ENCODE peak calls at places on chromosome 12, in four cellular contexts. M is tibial artery, Y is choroid plexus epithelial cell, O is left ventricle myocardium inferior. T is an unnamed sample.

GRCh38 chr12:124484526-124484953 is 82.9 kb downstream of the NCOR2 start:
- DNase-seq in M (no peak), Y (no peak), O (peak; percentile 14), T (no peak)

GRCh38 chr12:57016348-57016747 is at the start of gene TAC3:
- DNase-seq in M (no peak), Y (no peak), O (no peak), T (no peak)

GRCh38 chr12:95970905-95971304 is 25.2 kb downstream of the HAL start:
- DNase-seq in M (no peak), Y (peak; percentile 8), O (no peak), T (no peak)

GRCh38 chr12:132872975-132873421 is 14.4 kb downstream of the CHFR start:
- DNase-seq in M (no peak), Y (no peak), O (no peak), T (no peak)

GRCh38 chr12:12922191-12922616 is 29.8 kb downstream of the GPRC5D start:
- DNase-seq in M (peak; percentile 79), Y (peak; percentile 86), O (no peak), T (peak; percentile 95)

GRCh38 chr12:114691810-114692557 is 8.0 kb upstream of the TBX3 start:
- DNase-seq in M (no peak), Y (no peak), O (no peak), T (no peak)

GRCh38 chr12:81354327-81354932 is 276.6 kb downstream of the ACSS3 start:
- DNase-seq in M (no peak), Y (no peak), O (no peak), T (no peak)

GRCh38 chr12:105820407-105821140 is 318.2 kb downstream of the NUAK1 start:
- DNase-seq in M (peak; percentile 84), Y (peak; percentile 93), O (no peak), T (peak; percentile 88)

GRCh38 chr12:106080111-106080732 is 58.5 kb downstream of the NUAK1 start:
- DNase-seq in M (peak; percentile 40), Y (peak; percentile 92), O (no peak), T (peak; percentile 66)

GRCh38 chr12:49274396-49275069 is 9.7 kb downstream of the TUBA1C start:
- DNase-seq in M (no peak), Y (no peak), O (peak; percentile 41), T (no peak)

GRCh38 chr12:118345355-118345754 is 27.4 kb downstream of the TAOK3 start:
- DNase-seq in M (no peak), Y (no peak), O (no peak), T (no peak)

GRCh38 chr12:77608157-77608755 is 222.4 kb upstream of the NAV3 start:
- DNase-seq in M (no peak), Y (no peak), O (no peak), T (no peak)

GRCh38 chr12:67355428-67356385 is 86.5 kb downstream of the CAND1 start:
- DNase-seq in M (no peak), Y (peak; percentile 83), O (no peak), T (peak; percentile 81)

GRCh38 chr12:132319991-132320570 is 9.3 kb downstream of the GALNT9 start:
- DNase-seq in M (no peak), Y (no peak), O (no peak), T (no peak)

GRCh38 chr12:120710805-120711296 is 593 bp downstream of the UNC119B start:
- DNase-seq in M (no peak), Y (no peak), O (no peak), T (no peak)

GRCh38 chr12:30164937-30165336 is 381.2 kb upstream of the TMTC1 start:
- DNase-seq in M (no peak), Y (no peak), O (no peak), T (no peak)

GRCh38 chr12:114690267-114691135 is 6.5 kb upstream of the TBX3 start:
- DNase-seq in M (no peak), Y (no peak), O (no peak), T (no peak)

GRCh38 chr12:116133149-116133548 is 144.3 kb downstream of the MED13L start:
- DNase-seq in M (no peak), Y (peak; percentile 67), O (no peak), T (peak; percentile 66)

GRCh38 chr12:122891661-122892525 is 4.0 kb downstream of the VPS37B start:
- DNase-seq in M (no peak), Y (peak; percentile 45), O (no peak), T (peak; percentile 64)

GRCh38 chr12:94149781-94150482 is 1.6 kb downstream of the PLXNC1 start:
- DNase-seq in M (peak; percentile 45), Y (peak; percentile 62), O (peak; percentile 34), T (peak; percentile 64)

GRCh38 chr12:85951823-85952222 is 77.7 kb downstream of the NTS start:
- DNase-seq in M (no peak), Y (peak; percentile 52), O (no peak), T (peak; percentile 20)

GRCh38 chr12:77979597-77980250 is 149.0 kb downstream of the NAV3 start:
- DNase-seq in M (no peak), Y (no peak), O (no peak), T (peak; percentile 12)

GRCh38 chr12:124621296-124621660 is 53.9 kb upstream of the NCOR2 start:
- DNase-seq in M (peak; percentile 69), Y (peak; percentile 44), O (peak; percentile 72), T (peak; percentile 83)

DNA sequence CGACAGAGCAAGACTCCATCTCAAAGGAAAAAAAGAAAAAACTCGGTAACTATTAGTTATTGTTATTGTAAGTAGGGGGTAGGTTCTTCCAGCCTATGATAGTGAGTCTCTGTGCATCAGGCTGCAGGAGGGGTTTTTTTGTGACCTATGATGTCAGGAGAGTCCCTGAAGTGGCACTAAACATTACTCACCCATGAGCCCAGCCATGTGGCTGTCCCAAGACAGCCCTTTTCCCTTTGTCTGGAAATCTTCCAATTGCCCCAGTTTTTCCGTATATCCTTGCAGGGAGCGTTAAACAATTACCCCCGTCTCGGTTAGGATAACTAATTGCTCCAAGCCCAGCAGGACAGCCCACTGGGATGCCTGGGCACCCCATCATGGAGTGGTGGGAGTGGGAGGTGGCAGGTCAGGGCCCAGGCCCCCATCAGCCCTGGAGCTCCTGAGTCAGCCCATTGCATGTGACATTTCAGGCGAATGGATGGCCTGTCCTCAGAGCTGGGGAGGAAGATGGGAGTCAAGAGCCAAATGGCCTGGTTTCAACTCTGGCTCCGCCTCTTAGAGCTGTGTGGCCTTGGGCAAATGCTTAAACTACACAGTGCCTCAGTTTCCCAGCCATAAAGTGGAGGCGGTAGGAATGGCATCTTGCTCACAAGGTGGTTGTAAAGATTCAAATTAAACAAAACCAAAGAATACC is 16.4 kb downstream of the PHETA1 start:
- DNase-seq in M (no peak), Y (no peak), O (no peak), T (no peak)
- TF ChIP-seq CTCF in M (no peak), Y (no peak), O (no peak), T (no peak)

GRCh38 chr12:6294533-6295186 is 15.8 kb upstream of the PLEKHG6 start:
- DNase-seq in M (no peak), Y (no peak), O (no peak), T (peak; percentile 13)
- H3K4me3 ChIP-seq in M (no peak overlapping the region), Y (no peak overlapping the region), O (no peak overlapping the region), T (no peak overlapping the region)

DNA sequence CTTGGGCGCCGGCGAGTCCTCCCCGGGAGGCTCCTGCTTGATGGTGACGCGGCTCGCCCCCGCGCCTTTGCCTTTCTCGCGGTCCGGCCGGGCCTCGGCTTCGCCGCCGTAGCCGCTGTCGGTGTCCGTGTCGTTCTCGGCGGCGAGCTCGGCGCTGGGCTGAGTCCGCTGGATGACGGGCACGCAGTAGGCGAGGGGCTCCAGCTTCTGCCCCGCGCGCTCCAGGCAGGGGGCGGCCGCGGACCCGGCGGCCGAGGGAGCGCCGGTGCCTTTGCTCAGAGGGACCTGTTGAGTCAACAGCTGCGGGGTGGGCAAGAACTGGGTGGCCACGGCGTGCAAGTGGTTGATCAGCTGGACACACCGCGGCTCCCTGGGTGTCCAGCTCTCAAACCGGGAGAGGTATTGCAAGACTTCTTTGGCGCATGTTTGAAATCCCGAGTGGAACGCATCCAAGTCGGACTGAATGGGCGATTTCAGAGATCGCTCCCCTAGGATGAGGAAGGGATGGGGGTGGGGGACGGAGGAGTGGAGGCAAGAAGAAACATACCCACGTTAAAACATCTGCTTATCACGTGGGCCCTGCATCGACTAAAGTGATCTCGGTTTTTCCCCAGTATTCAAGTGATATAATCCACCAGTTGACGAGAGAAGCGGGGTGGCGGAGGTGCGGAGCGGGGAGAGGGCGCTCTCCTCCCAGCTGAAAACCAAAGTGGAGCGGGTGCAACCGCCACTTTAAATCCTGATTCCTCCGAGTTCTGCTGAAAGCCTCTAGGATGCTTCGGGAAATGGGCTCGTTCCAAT is 2.0 kb downstream of the BHLHE41 start:
- DNase-seq in M (peak; percentile 87), Y (peak; percentile 85), O (peak; percentile 63), T (peak; percentile 82)
- TF ChIP-seq CTCF in M (no peak), Y (peak; percentile 61), O (peak; percentile 34), T (peak; percentile 55)

GRCh38 chr12:89020121-89020480 is 332.2 kb downstream of the DUSP6 start:
- DNase-seq in M (no peak), Y (no peak), O (no peak), T (no peak)

GRCh38 chr12:89019439-89020120 is 332.7 kb downstream of the DUSP6 start:
- DNase-seq in M (peak; percentile 84), Y (peak; percentile 93), O (peak; percentile 46), T (peak; percentile 89)

GRCh38 chr12:89020689-89021088 is 331.6 kb downstream of the DUSP6 start:
- DNase-seq in M (no peak), Y (no peak), O (no peak), T (no peak)

GRCh38 chr12:89015419-89015818 is 336.9 kb downstream of the DUSP6 start:
- DNase-seq in M (no peak), Y (no peak), O (no peak), T (no peak)

DNA sequence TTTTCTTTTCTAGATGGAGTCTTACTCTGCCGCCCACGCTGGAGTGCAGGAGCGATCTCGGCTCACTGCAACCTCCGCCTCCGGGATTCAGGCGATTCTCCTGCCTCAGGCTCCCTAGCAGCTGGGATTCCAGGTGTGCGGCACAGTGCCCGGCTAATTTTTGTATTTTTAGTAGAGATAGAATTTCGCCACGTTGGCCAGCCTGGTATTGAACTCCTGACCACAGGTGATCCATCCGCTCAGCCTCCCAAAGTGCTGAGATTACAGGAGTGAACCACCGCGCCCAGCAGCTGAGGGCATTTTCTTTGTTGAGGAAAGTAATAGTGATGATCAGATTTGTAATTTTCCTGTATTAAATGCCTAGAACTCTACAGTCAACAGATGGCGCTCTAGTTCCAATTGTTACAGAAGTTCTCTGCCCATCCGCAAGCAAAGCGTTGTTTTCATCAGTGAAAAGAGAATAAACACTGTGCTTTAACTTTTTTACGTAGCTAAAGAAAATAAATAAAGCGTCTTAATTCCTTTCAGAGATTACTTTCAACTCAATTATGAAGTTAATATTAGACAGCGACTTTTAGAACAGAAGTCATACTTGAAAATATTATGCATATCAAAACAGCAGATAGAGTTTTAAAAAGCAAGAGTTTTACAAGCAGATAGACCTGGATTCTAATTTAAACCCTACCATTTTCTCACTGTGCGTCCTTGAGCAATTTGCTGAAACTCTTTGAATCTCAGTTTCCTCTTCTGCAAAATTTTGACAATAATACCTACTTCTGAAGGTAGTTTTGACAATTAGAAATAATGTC is 335.1 kb downstream of the DUSP6 start:
- DNase-seq in M (no peak), Y (peak; percentile 85), O (peak; percentile 13), T (peak; percentile 81)
- H3K4me3 ChIP-seq in M (no peak overlapping the region), Y (peak overlapping the region; percentile 50), O (peak overlapping the region; percentile 4), T (peak overlapping the region; percentile 21)

GRCh38 chr12:105696-106095 is 39.1 kb downstream of the IQSEC3 start:
- DNase-seq in M (no peak), Y (no peak), O (no peak), T (no peak)

GRCh38 chr12:103169-103981 is 36.8 kb downstream of the IQSEC3 start:
- DNase-seq in M (no peak), Y (no peak), O (no peak), T (no peak)

GRCh38 chr12:104573-105081 is 38.1 kb downstream of the IQSEC3 start:
- DNase-seq in M (no peak), Y (no peak), O (no peak), T (no peak)

GRCh38 chr12:108594-108993 is 42.0 kb downstream of the IQSEC3 start:
- DNase-seq in M (no peak), Y (no peak), O (peak; percentile 43), T (peak; percentile 8)

GRCh38 chr12:106118-106561 is 39.6 kb downstream of the IQSEC3 start:
- DNase-seq in M (no peak), Y (no peak), O (peak; percentile 32), T (no peak)
- TF ChIP-seq CTCF in M (no peak), Y (peak; percentile 6), O (peak; percentile 41), T (no peak)

T was measured in cardiac fibroblast.